ENCODE peak calls at places on chromosomes 12 and 14, in nine cellular contexts. W is SK-N-MC; S is GM23248; E is mucosa of descending colon; B is psoas muscle; K is NCI-H1930; U is NCI-H446 treated with DMSO at 0.1 percent for 48 hours; O is effector CD8-positive, alpha-beta T cell; H is astrocyte of the spinal cord. P is an unnamed sample.

GRCh38 chr14:101776315-101776714 is 14.8 kb downstream of the PPP2R5C start:
- DNase-seq in W (no peak), S (no peak), E (no peak), B (no peak), K (no peak), U (no peak), O (no peak), H (no peak), P (no peak)

GRCh38 chr14:79136437-79137430 is 966.6 kb downstream of the NRXN3 start:
- DNase-seq in W (no peak), S (no peak), E (no peak), B (no peak), K (no peak), U (no peak), O (no peak), H (peak), P (no peak)

GRCh38 chr12:111066744-111067437 is 146.5 kb upstream of the MYL2 start:
- DNase-seq in W (no peak), S (no peak), E (no peak), B (no peak), K (no peak), U (no peak), O (no peak), H (no peak), P (no peak)

GRCh38 chr12:130111965-130112496 is 50.2 kb upstream of the FZD10 start:
- DNase-seq in W (no peak), S (no peak), E (no peak), B (no peak), K (no peak), U (no peak), O (no peak), H (no peak), P (no peak)

GRCh38 chr12:6827982-6828670 is at the start of gene P3H3:
- DNase-seq in W (no peak), S (peak), E (no peak), B (no peak), K (peak), U (peak), O (no peak), H (peak), P (no peak)

GRCh38 chr14:70320294-70320693 is 39.2 kb downstream of the COX16 start:
- DNase-seq in W (no peak), S (no peak), E (no peak), B (no peak), K (no peak), U (no peak), O (no peak), H (no peak), P (no peak)

GRCh38 chr12:91896725-91897515 is 248.7 kb downstream of the BTG1 start:
- DNase-seq in W (no peak), S (peak), E (no peak), B (no peak), K (no peak), U (no peak), O (no peak), H (no peak), P (no peak)

GRCh38 chr14:20630340-20631022 is 11.0 kb downstream of the OR6S1 start:
- DNase-seq in W (no peak), S (peak), E (no peak), B (no peak), K (no peak), U (no peak), O (no peak), H (peak), P (no peak)

GRCh38 chr14:53450871-53451270 is 297.7 kb upstream of the DDHD1 start:
- DNase-seq in W (no peak), S (peak), E (no peak), B (no peak), K (no peak), U (no peak), O (no peak), H (peak), P (no peak)

GRCh38 chr14:93042968-93043940 is 72.5 kb downstream of the ITPK1 start:
- DNase-seq in W (no peak), S (peak), E (peak), B (no peak), K (no peak), U (no peak), O (no peak), H (peak), P (no peak)

GRCh38 chr14:104135121-104135903 is 3.1 kb upstream of the KIF26A start:
- DNase-seq in W (no peak), S (peak), E (peak), B (peak), K (peak), U (no peak), O (no peak), H (no peak), P (no peak)

GRCh38 chr12:118103601-118104382 is at the start of gene VSIG10:
- DNase-seq in W (no peak), S (peak), E (peak), B (peak), K (peak), U (peak), O (no peak), H (peak), P (peak)

GRCh38 chr14:104792101-104792884 is 3.3 kb downstream of the AKT1 start:
- DNase-seq in W (no peak), S (no peak), E (no peak), B (peak), K (no peak), U (no peak), O (no peak), H (no peak), P (no peak)

GRCh38 chr12:65720739-65721138 is 103.5 kb upstream of the HMGA2 start:
- DNase-seq in W (no peak), S (peak), E (no peak), B (no peak), K (no peak), U (no peak), O (no peak), H (peak), P (no peak)

GRCh38 chr12:14993537-14994266 is 20.9 kb downstream of the PDE6H start:
- DNase-seq in W (no peak), S (peak), E (no peak), B (no peak), K (no peak), U (no peak), O (no peak), H (peak), P (no peak)

GRCh38 chr14:54291491-54292191 is 105.2 kb upstream of the CDKN3 start:
- DNase-seq in W (no peak), S (no peak), E (no peak), B (no peak), K (no peak), U (no peak), O (no peak), H (peak), P (no peak)

GRCh38 chr12:67354966-67355365 is 85.8 kb downstream of the CAND1 start:
- DNase-seq in W (no peak), S (peak), E (no peak), B (no peak), K (no peak), U (no peak), O (no peak), H (no peak), P (no peak)

GRCh38 chr12:111558107-111558376 is 41.1 kb downstream of the ATXN2 start:
- DNase-seq in W (no peak), S (peak), E (no peak), B (no peak), K (no peak), U (no peak), O (no peak), H (no peak), P (no peak)

GRCh38 chr14:79631276-79631675 is 580.0 kb downstream of the DIO2 start:
- DNase-seq in W (no peak), S (no peak), E (peak), B (peak), K (no peak), U (no peak), O (no peak), H (no peak), P (no peak)

GRCh38 chr12:1346126-1346525 is 248.3 kb downstream of the FBXL14 start:
- DNase-seq in W (no peak), S (peak), E (no peak), B (no peak), K (no peak), U (no peak), O (no peak), H (peak), P (no peak)

GRCh38 chr12:267581-268482 is 5.2 kb upstream of the SLC6A13 start:
- DNase-seq in W (no peak), S (no peak), E (no peak), B (no peak), K (no peak), U (no peak), O (no peak), H (peak), P (no peak)

GRCh38 chr14:35961697-35962274 is 135.6 kb downstream of the BRMS1L start:
- DNase-seq in W (no peak), S (no peak), E (no peak), B (no peak), K (no peak), U (no peak), O (no peak), H (no peak), P (no peak)